ENCODE peak calls at places on chromosomes 13 and 19, in seven cellular contexts. D is fibroblast of lung, Z is testis, S is AG04450, R is left lung, B is pancreas, K is left ventricle myocardium inferior. E is an unnamed sample.

GRCh38 chr13:26213345-26213744 is 8.8 kb downstream of the RNF6 start:
- DNase-seq in R (no peak), B (no peak), S (no peak), D (no peak), K (no peak), Z (no peak), E (no peak)

GRCh38 chr19:16737909-16738308 is 18.3 kb downstream of the NWD1 start:
- DNase-seq in K (no peak), R (no peak), D (no peak), S (peak; percentile 23), B (no peak), Z (no peak), E (no peak)

GRCh38 chr19:49071860-49072547 is 495 bp downstream of the KCNA7 start:
- DNase-seq in K (no peak), D (no peak), R (no peak), Z (peak; percentile 72), B (no peak), S (no peak), E (peak; percentile 40)

GRCh38 chr13:38024431-38024830 is 154.9 kb upstream of the TRPC4 start:
- DNase-seq in D (peak; percentile 51), B (no peak), S (no peak), K (no peak), R (no peak), Z (no peak), E (no peak)

GRCh38 chr19:51691122-51692064 is 1.7 kb upstream of the SPACA6 start:
- DNase-seq in Z (peak; percentile 44), D (peak; percentile 78), B (no peak), R (no peak), K (no peak), S (no peak), E (peak; percentile 7)

GRCh38 chr19:32976223-32976805 is 4.3 kb downstream of the FAAP24 start:
- DNase-seq in K (peak; percentile 69), D (peak; percentile 45), Z (peak; percentile 86), S (no peak), B (peak; percentile 76), R (no peak), E (peak; percentile 52)

GRCh38 chr13:56720841-56721240 is 419.9 kb upstream of the PRR20A start:
- DNase-seq in Z (no peak), D (no peak), S (no peak), R (no peak), K (no peak), B (no peak), E (no peak)

GRCh38 chr13:65292488-65292901 is 1937.6 kb downstream of the PCDH9 start:
- DNase-seq in S (peak; percentile 36), B (no peak), Z (no peak), K (no peak), D (peak; percentile 87), R (no peak), E (no peak)

GRCh38 chr19:29526730-29527499 is 1.1 kb downstream of the VSTM2B start:
- DNase-seq in D (no peak), S (no peak), R (no peak), B (no peak), Z (no peak), K (no peak), E (peak; percentile 69)

GRCh38 chr19:32543107-32543900 is 37.7 kb upstream of the PDCD5 start:
- DNase-seq in D (peak; percentile 25), S (no peak), K (no peak), B (no peak), Z (no peak), R (no peak), E (no peak)

GRCh38 chr13:63041640-63042414 is 1626.2 kb upstream of the PCDH20 start:
- DNase-seq in B (no peak), D (peak; percentile 14), R (no peak), Z (no peak), K (no peak), S (peak; percentile 26), E (no peak)

GRCh38 chr19:58553799-58554493 is 959 bp downstream of the CHMP2A start:
- DNase-seq in Z (no peak), D (no peak), S (no peak), R (no peak), B (peak; percentile 52), K (peak; percentile 16), E (no peak)

GRCh38 chr19:4870025-4870700 is 2.7 kb upstream of the PLIN3 start:
- DNase-seq in Z (peak; percentile 40), S (peak; percentile 66), B (peak; percentile 50), R (peak; percentile 83), K (no peak), D (peak; percentile 91), E (no peak)

GRCh38 chr13:92225861-92226260 is 827.4 kb downstream of the GPC5 start:
- DNase-seq in S (no peak), Z (no peak), K (no peak), R (no peak), B (no peak), D (peak; percentile 39), E (no peak)

GRCh38 chr19:31167695-31168094 is 181.5 kb downstream of the TSHZ3 start:
- DNase-seq in D (no peak), Z (no peak), S (no peak), R (no peak), B (no peak), K (no peak), E (no peak)

GRCh38 chr13:49641810-49642291 is 13.5 kb downstream of the ARL11 start:
- DNase-seq in D (peak; percentile 85), K (peak; percentile 46), R (peak; percentile 83), S (peak; percentile 61), B (no peak), Z (no peak), E (no peak)

GRCh38 chr19:31470952-31471351 is 121.7 kb upstream of the TSHZ3 start:
- DNase-seq in S (no peak), Z (no peak), D (no peak), K (no peak), R (no peak), B (no peak), E (no peak)

GRCh38 chr19:2394054-2394668 is 33.2 kb downstream of the TIMM13 start:
- DNase-seq in D (no peak), K (no peak), R (no peak), B (no peak), Z (no peak), S (no peak), E (peak; percentile 78)

GRCh38 chr19:47781590-47782318 is 3.3 kb downstream of the SELENOW start:
- DNase-seq in D (no peak), S (no peak), B (peak; percentile 42), K (peak; percentile 50), R (no peak), Z (peak; percentile 71), E (no peak)

GRCh38 chr19:58054792-58055482 is 4.1 kb upstream of the ZNF135 start:
- DNase-seq in D (peak; percentile 44), S (no peak), K (peak; percentile 51), R (no peak), B (peak; percentile 27), Z (peak; percentile 67), E (no peak)

GRCh38 chr19:32219392-32219791 is 126.0 kb upstream of the ZNF507 start:
- DNase-seq in Z (no peak), S (no peak), B (no peak), K (no peak), D (no peak), R (no peak), E (no peak)

GRCh38 chr19:7595466-7596133 is at the start of gene CAMSAP3:
- DNase-seq in D (peak; percentile 1), K (no peak), R (peak; percentile 86), Z (no peak), B (peak; percentile 74), S (no peak), E (peak; percentile 90)

DNA sequence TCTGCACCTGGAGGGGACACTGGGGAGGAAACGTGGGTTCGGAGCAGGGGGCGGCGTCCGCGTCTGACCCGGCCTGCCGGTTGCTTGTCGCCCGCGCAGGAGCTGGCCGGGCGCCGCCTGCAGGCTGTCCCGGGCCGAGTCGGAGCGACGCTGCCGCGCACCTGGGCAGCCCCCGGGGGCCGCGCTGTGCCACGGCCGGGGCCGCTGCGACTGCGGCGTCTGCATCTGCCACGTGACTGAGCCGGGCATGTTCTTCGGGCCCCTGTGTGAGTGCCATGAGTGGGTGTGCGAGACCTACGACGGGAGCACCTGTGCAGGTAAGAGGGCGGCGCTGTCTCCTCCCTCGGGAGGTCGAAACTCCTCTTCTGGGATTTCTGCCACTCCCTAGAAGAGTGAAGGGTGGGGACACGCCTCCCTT is 1.3 kb downstream of the ITGBL1 start:
- DNase-seq in B (peak; percentile 49), R (peak; percentile 80), Z (peak; percentile 20), D (no peak), K (peak; percentile 17), S (no peak), E (peak; percentile 19)
- TF ChIP-seq CTCF in B (peak; percentile 16), R (peak; percentile 15), Z (peak; percentile 20), D (peak; percentile 5), K (peak; percentile 59), S (no peak), E (no peak)

GRCh38 chr13:46010148-46010547 is 42.4 kb downstream of the ZC3H13 start:
- DNase-seq in Z (peak; percentile 30), D (no peak), R (no peak), S (no peak), B (no peak), K (no peak), E (no peak)
- TF ChIP-seq CTCF in Z (peak; percentile 25), D (peak; percentile 35), R (no peak), S (peak; percentile 39), B (no peak), K (peak; percentile 26), E (no peak)

DNA sequence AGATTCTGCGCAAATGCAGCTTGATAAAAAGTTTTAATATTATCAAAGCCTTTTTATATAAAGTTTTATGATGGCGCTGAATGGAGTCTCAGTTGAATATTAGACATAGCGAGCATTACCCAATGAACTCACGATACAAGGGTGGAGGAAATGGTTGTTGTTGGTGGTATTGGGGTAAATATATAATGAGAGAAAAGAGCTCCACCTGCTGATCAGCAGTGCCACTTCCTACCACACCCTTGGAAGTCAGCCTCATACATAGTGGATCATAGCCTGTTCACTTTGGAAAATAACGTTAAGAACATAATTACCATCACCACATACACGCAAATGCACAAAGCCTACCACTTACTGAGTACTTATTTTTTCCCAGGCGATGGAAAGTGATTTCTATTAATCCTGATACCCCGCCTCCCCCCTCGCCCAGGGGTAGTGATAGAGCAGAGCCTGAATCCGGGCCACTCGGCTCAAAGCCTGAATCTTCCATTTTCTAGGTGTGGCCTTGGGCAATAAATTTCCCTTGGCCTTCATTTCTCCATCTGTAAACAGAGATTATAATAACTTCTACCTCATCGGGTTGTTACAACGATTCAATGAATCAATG is 358.3 kb downstream of the KLF5 start:
- DNase-seq in B (peak; percentile 34), D (no peak), K (no peak), Z (peak; percentile 16), S (no peak), R (peak; percentile 21), E (no peak)
- TF ChIP-seq CTCF in B (peak; percentile 31), D (peak; percentile 22), K (peak; percentile 31), Z (no peak), S (peak; percentile 26), R (no peak), E (no peak)

DNA sequence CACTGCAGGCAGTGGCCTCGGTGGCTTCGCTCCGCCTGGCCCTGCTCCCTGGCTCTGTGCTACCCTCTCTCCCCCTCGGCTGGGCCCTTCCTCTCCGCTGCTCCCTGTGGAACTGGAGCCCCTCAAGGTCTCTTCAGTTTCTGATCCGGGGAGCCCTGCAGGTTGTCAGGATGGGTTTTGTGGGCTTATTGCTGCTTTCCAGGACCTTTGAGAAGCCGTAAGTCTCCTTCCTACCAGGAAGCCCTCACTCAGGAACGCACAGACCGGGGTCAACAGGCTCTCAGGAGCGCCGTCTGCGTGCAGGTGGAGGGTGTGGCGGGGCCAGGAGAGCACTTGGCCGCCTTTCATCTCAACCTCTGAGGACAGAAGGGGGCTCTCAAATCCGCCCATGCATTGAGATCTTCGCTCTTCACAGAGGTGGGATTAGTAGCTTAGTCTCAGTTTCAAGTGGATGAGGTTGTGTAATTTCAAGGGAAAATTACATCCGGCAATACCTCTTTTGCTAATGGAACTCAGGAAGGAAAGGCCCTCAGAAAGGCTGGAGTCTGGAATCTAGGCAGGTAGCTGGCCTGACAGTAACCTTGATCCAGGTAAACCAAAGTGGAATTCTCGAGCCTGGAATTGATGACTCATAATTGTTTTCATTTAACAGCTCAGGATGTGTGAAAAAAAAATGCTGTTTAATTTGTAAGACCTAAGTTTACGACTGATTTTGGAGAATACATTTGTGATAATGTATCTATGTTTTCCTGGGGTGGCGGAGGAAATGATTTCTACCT is 102.0 kb downstream of the ATP11A start:
- DNase-seq in K (no peak), R (peak; percentile 90), Z (no peak), D (no peak), S (no peak), B (no peak), E (no peak)
- TF ChIP-seq CTCF in K (no peak), R (no peak), Z (no peak), D (no peak), S (no peak), B (no peak), E (no peak)

E was measured in GM20000.